ENCODE peak calls at places on chromosomes 13 and 19, in six cellular contexts. X, Z, G, Y, D and O are unnamed samples.

GRCh38 chr19:49691243-49692101 is 556 bp downstream of the CPT1C start:
- DNase-seq in X (no peak), Z (peak), G (peak), Y (no peak), D (peak), O (peak)

GRCh38 chr13:99796175-99796819 is 175.3 kb downstream of the ZIC5 start:
- DNase-seq in X (no peak), Z (no peak), G (peak), Y (no peak), D (peak), O (peak)

GRCh38 chr13:44576396-44577235 is 486 bp upstream of the TSC22D1 start:
- DNase-seq in X (no peak), Z (peak), G (no peak), Y (no peak), D (no peak), O (peak)

GRCh38 chr13:99303863-99304521 is 3.2 kb downstream of the GPR183 start:
- DNase-seq in X (no peak), Z (no peak), G (no peak), Y (no peak), D (no peak), O (peak)

GRCh38 chr13:103200118-103200885 is 134.1 kb upstream of the SLC10A2 start:
- DNase-seq in X (no peak), Z (no peak), G (no peak), Y (no peak), D (no peak), O (no peak)

GRCh38 chr19:53132231-53132991 is at the start of gene ZNF415:
- DNase-seq in X (no peak), Z (peak), G (peak), Y (no peak), D (peak), O (no peak)

GRCh38 chr19:2294377-2295335 is 12.7 kb upstream of the PEAK3 start:
- DNase-seq in X (no peak), Z (peak), G (no peak), Y (no peak), D (no peak), O (no peak)

GRCh38 chr19:13001502-13002388 is 6.5 kb downstream of the NFIX start:
- DNase-seq in X (no peak), Z (no peak), G (no peak), Y (no peak), D (no peak), O (no peak)

GRCh38 chr19:3336680-3337523 is 29.5 kb upstream of the NFIC start:
- DNase-seq in X (no peak), Z (peak), G (peak), Y (no peak), D (no peak), O (no peak)

GRCh38 chr19:51093066-51093465 is 10.4 kb upstream of the KLK14 start:
- DNase-seq in X (no peak), Z (no peak), G (no peak), Y (no peak), D (no peak), O (no peak)

GRCh38 chr13:85174291-85174690 is 624.9 kb downstream of the SLITRK6 start:
- DNase-seq in X (no peak), Z (no peak), G (no peak), Y (no peak), D (no peak), O (no peak)

GRCh38 chr13:30038884-30039283 is 188.5 kb upstream of the UBL3 start:
- DNase-seq in X (no peak), Z (no peak), G (no peak), Y (no peak), D (no peak), O (peak)

GRCh38 chr19:15288146-15288963 is 44.0 kb downstream of the BRD4 start:
- DNase-seq in X (no peak), Z (peak), G (peak), Y (no peak), D (no peak), O (peak)

GRCh38 chr19:12841094-12841493 is 2.8 kb downstream of the MAST1 start:
- DNase-seq in X (no peak), Z (peak), G (no peak), Y (no peak), D (peak), O (no peak)

GRCh38 chr19:1747285-1748114 is 5.8 kb upstream of the ONECUT3 start:
- DNase-seq in X (peak), Z (no peak), G (peak), Y (peak), D (no peak), O (peak)

GRCh38 chr19:12840091-12841079 is 2.1 kb downstream of the MAST1 start:
- DNase-seq in X (no peak), Z (peak), G (peak), Y (peak), D (peak), O (peak)

GRCh38 chr13:114146173-114146572 is 13.8 kb upstream of the RASA3 start:
- DNase-seq in X (no peak), Z (no peak), G (no peak), Y (no peak), D (no peak), O (no peak)

GRCh38 chr19:37817180-37817911 is 38.0 kb upstream of the ZNF573 start:
- DNase-seq in X (no peak), Z (peak), G (peak), Y (no peak), D (peak), O (no peak)

GRCh38 chr13:79030513-79030912 is 371.6 kb upstream of the OBI1 start:
- DNase-seq in X (no peak), Z (peak), G (no peak), Y (no peak), D (no peak), O (no peak)

GRCh38 chr19:19250196-19250801 is 22.8 kb downstream of the TM6SF2 start:
- DNase-seq in X (no peak), Z (no peak), G (no peak), Y (no peak), D (no peak), O (no peak)

GRCh38 chr19:11273989-11274388 is 11.7 kb upstream of the DOCK6 start:
- DNase-seq in X (no peak), Z (no peak), G (no peak), Y (no peak), D (no peak), O (no peak)

GRCh38 chr19:6039541-6040225 is 61.7 kb upstream of the RANBP3 start:
- DNase-seq in X (no peak), Z (no peak), G (no peak), Y (no peak), D (peak), O (no peak)
- TF ChIP-seq MAX in X (no peak), Z (no peak), G (no peak), Y (no peak), D (no peak), O (no peak)

GRCh38 chr19:6100284-6100915 is 9.9 kb downstream of the RFX2 start:
- DNase-seq in X (no peak), Z (no peak), G (peak), Y (no peak), D (no peak), O (peak)
- TF ChIP-seq MAX in X (no peak), Z (no peak), G (no peak), Y (no peak), D (no peak), O (peak)

GRCh38 chr19:29404951-29405727 is 120.7 kb upstream of the VSTM2B start:
- DNase-seq in X (no peak), Z (no peak), G (no peak), Y (no peak), D (peak), O (no peak)

GRCh38 chr19:29410974-29411615 is 114.7 kb upstream of the VSTM2B start:
- DNase-seq in X (no peak), Z (no peak), G (no peak), Y (no peak), D (no peak), O (no peak)

GRCh38 chr19:29413435-29413834 is 112.4 kb upstream of the VSTM2B start:
- DNase-seq in X (no peak), Z (no peak), G (no peak), Y (no peak), D (no peak), O (no peak)

GRCh38 chr19:29405728-29405995 is 120.1 kb upstream of the VSTM2B start:
- DNase-seq in X (no peak), Z (no peak), G (no peak), Y (no peak), D (no peak), O (no peak)

DNA sequence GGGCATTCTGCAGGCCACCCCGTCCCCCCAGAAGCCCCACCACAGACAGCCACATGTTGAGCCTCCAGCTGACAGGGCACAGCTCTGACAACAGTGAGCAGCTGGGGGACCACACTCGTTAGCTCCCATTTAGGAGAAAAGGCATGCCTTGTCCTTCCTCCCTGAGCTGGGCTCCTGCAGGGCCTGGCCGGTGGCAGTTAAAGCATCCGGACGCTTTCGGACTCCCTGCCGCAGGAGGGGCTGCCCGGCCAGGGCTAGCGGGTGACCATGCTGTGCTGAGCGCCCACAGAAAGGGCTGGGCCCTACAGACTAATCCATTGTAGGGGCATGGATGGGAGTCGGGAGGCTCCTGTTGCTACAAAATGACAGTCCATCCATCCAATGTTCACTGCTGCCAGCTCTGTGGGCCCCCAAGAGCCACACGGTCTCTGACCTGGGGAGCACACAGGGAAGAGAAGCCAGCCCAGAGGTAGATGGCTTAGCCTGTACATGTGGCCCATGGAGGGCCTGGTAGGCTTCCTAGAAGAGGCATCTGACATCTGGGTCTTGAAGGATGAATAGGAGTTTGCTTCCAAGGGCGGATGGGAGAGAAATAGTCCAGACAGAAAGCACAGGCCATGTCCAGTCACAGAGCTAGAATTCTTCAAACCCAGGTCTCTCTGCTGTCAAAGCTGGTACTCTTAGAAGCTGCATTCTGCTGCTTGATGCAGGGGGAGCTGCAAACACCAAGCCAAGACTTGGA is 116.5 kb upstream of the VSTM2B start:
- DNase-seq in X (no peak), Z (no peak), G (no peak), Y (no peak), D (no peak), O (no peak)
- TF ChIP-seq MAX in X (no peak), Z (no peak), G (no peak), Y (no peak), D (no peak), O (no peak)

DNA sequence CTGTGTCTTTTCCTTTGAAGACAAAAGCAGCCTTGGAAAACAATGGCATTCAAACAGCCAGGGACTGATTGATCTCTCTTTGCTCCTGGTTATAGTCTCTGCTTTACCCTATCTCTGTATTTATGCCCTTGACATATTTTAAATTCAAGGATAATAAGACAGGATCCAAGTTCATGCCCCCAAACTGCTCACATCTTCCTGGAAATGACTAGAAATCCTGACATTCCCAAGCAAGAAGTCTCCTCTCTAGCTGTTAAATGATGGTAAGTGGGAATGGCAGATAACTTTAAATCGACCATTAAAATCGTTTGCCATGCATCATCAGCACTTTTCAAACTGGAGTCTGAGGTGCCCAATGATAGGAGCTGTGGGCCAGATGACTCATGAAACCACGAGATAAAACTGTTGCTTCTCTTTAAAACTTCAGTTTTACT is 435.6 kb downstream of the FOXO1 start:
- DNase-seq in X (no peak), Z (no peak), G (peak), Y (no peak), D (no peak), O (peak)
- TF ChIP-seq MAX in X (no peak), Z (peak), G (no peak), Y (no peak), D (no peak), O (no peak)

GRCh38 chr13:111153977-111154332 is 38.8 kb downstream of the ARHGEF7 start:
- DNase-seq in X (peak), Z (no peak), G (no peak), Y (no peak), D (no peak), O (no peak)
- TF ChIP-seq MAX in X (no peak), Z (no peak), G (no peak), Y (no peak), D (no peak), O (no peak)

GRCh38 chr19:30625947-30626346 is 253.8 kb downstream of the ZNF536 start:
- DNase-seq in X (no peak), Z (no peak), G (no peak), Y (no peak), D (no peak), O (no peak)
- TF ChIP-seq MAX in X (no peak), Z (no peak), G (no peak), Y (no peak), D (no peak), O (no peak)

DNA sequence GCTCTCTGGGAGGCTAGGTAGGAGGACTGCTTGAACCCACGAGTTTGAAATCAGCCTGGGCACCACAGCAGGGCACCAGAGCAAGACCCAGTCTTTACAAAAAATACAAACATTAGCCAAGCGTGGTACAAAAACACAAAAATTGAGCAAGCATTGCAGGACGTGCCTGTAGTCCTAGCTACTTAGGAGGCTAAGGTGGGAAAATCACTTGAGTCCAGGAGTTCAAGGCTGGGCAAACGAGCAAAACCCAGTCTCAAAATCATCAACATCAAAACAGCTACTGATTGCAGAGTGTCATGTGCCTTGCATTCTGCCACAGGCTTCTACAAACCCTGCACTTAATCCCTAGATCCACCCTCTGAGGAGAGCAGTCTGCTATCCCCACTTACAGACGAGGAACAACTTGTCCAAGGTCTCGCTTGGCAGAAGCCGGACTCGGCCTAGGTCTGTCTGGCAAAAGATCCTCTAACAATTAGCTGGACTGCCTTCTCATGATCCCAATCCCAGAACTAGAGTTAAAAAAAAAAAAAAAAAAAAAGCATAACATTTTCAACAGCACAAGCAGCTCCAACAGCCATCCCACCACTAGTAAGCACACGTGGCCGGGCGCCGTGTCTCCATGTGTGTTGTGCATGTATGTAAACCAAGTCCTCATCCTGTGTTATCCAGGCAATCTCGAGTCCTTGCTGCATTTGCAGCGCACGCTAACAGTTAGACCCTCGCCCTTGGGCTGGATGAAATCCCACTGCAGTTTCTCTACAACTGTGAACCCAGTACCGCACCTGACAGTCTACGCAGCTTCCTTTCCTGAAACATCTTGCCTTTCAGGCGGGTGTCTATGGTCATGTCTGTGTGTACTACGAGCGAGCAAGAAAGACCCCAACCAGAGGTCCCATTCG is 2.0 kb downstream of the PPP6R1 start:
- DNase-seq in X (no peak), Z (no peak), G (no peak), Y (no peak), D (no peak), O (peak)
- TF ChIP-seq MAX in X (no peak), Z (no peak), G (no peak), Y (no peak), D (no peak), O (peak)